ENCODE peak calls at places on chromosomes 5 and 9, in six cellular contexts. V is heart right ventricle, H is IMR-90, Z is tibial artery, Y is A673, A is coronary artery. O is an unnamed sample.

GRCh38 chr5:72510610-72511121 is 3.5 kb upstream of the ZNF366 start:
- DNase-seq in V (peak; percentile 23), H (peak; percentile 86), Z (peak; percentile 42), Y (no peak), A (no peak), O (no peak)

GRCh38 chr5:95878417-95879323 is 56.1 kb upstream of the GLRX start:
- DNase-seq in V (no peak), H (no peak), Z (no peak), Y (no peak), A (no peak), O (no peak)

GRCh38 chr5:139636975-139637408 is 11.2 kb upstream of the CXXC5 start:
- DNase-seq in V (no peak), H (peak; percentile 51), Z (no peak), Y (no peak), A (no peak), O (no peak)

GRCh38 chr5:107577551-107577950 is 93.2 kb downstream of the EFNA5 start:
- DNase-seq in V (no peak), H (no peak), Z (no peak), Y (no peak), A (no peak), O (peak; percentile 56)

GRCh38 chr9:128128836-128129590 is 1.5 kb upstream of the PTGES2 start:
- DNase-seq in V (peak; percentile 30), H (no peak), Z (no peak), Y (no peak), A (no peak), O (no peak)

GRCh38 chr9:98807811-98808195 is 333 bp downstream of the GALNT12 start:
- DNase-seq in V (no peak), H (no peak), Z (no peak), Y (no peak), A (no peak), O (no peak)

GRCh38 chr5:172795401-172795977 is 24.5 kb upstream of the DUSP1 start:
- DNase-seq in V (peak; percentile 93), H (peak; percentile 99), Z (peak; percentile 97), Y (no peak), A (peak; percentile 100), O (peak; percentile 69)

GRCh38 chr5:57298295-57298984 is 124.6 kb downstream of the GPBP1 start:
- DNase-seq in V (peak; percentile 41), H (peak; percentile 84), Z (peak; percentile 75), Y (peak; percentile 84), A (peak; percentile 79), O (peak; percentile 81)

GRCh38 chr5:114055810-114056476 is 305.9 kb upstream of the KCNN2 start:
- DNase-seq in V (peak; percentile 48), H (peak; percentile 1), Z (no peak), Y (no peak), A (no peak), O (peak; percentile 9)

GRCh38 chr9:16039988-16040761 is 487.3 kb downstream of the CCDC171 start:
- DNase-seq in V (no peak), H (peak; percentile 81), Z (no peak), Y (no peak), A (no peak), O (no peak)

GRCh38 chr5:102807878-102808502 is 52.9 kb downstream of the PAM start:
- DNase-seq in V (no peak), H (peak; percentile 79), Z (no peak), Y (peak; percentile 95), A (no peak), O (peak; percentile 53)

GRCh38 chr9:134339183-134339806 is 13.0 kb downstream of the RXRA start:
- DNase-seq in V (no peak), H (peak; percentile 59), Z (no peak), Y (no peak), A (no peak), O (no peak)

GRCh38 chr5:78339591-78340450 is 20.6 kb upstream of the SCAMP1 start:
- DNase-seq in V (no peak), H (no peak), Z (no peak), Y (no peak), A (no peak), O (no peak)

GRCh38 chr5:89878140-89878570 is 531.4 kb downstream of the CETN3 start:
- DNase-seq in V (no peak), H (peak; percentile 54), Z (no peak), Y (peak; percentile 80), A (no peak), O (peak; percentile 48)

GRCh38 chr5:139708434-139708849 is 60.3 kb downstream of the CXXC5 start:
- DNase-seq in V (no peak), H (no peak), Z (no peak), Y (no peak), A (no peak), O (no peak)

GRCh38 chr9:91178281-91179236 is 183.2 kb downstream of the AUH start:
- DNase-seq in V (no peak), H (no peak), Z (no peak), Y (no peak), A (peak; percentile 62), O (no peak)

GRCh38 chr5:139456776-139457175 is 5.8 kb downstream of the ECSCR start:
- DNase-seq in V (no peak), H (no peak), Z (no peak), Y (no peak), A (no peak), O (no peak)

GRCh38 chr9:70924380-70924779 is 197.0 kb downstream of the TRPM3 start:
- DNase-seq in V (no peak), H (peak; percentile 65), Z (no peak), Y (no peak), A (no peak), O (no peak)

GRCh38 chr9:114910541-114910940 is 19.9 kb downstream of the TNFSF8 start:
- DNase-seq in V (no peak), H (no peak), Z (no peak), Y (no peak), A (no peak), O (peak; percentile 64)

GRCh38 chr9:4318741-4319140 is 18.9 kb upstream of the GLIS3 start:
- DNase-seq in V (no peak), H (no peak), Z (no peak), Y (peak; percentile 58), A (no peak), O (no peak)

GRCh38 chr5:150511641-150512367 is 3.9 kb downstream of the NDST1 start:
- DNase-seq in V (no peak), H (peak; percentile 80), Z (no peak), Y (peak; percentile 83), A (no peak), O (peak; percentile 82)
- H3K4me3 ChIP-seq in V (no peak overlapping the region), H (no peak overlapping the region), Z (no peak overlapping the region), Y (no peak overlapping the region), A (peak overlapping the region; percentile 25), O (no peak overlapping the region)

GRCh38 chr9:101487443-101487855 is 46.2 kb upstream of the RNF20 start:
- DNase-seq in V (no peak), H (no peak), Z (no peak), Y (no peak), A (no peak), O (no peak)
- H3K27ac ChIP-seq in V (peak overlapping the region; percentile 87), H (no peak overlapping the region), Z (peak overlapping the region; percentile 93), Y (no peak overlapping the region), A (peak overlapping the region; percentile 86), O (peak overlapping the region; percentile 79)

DNA sequence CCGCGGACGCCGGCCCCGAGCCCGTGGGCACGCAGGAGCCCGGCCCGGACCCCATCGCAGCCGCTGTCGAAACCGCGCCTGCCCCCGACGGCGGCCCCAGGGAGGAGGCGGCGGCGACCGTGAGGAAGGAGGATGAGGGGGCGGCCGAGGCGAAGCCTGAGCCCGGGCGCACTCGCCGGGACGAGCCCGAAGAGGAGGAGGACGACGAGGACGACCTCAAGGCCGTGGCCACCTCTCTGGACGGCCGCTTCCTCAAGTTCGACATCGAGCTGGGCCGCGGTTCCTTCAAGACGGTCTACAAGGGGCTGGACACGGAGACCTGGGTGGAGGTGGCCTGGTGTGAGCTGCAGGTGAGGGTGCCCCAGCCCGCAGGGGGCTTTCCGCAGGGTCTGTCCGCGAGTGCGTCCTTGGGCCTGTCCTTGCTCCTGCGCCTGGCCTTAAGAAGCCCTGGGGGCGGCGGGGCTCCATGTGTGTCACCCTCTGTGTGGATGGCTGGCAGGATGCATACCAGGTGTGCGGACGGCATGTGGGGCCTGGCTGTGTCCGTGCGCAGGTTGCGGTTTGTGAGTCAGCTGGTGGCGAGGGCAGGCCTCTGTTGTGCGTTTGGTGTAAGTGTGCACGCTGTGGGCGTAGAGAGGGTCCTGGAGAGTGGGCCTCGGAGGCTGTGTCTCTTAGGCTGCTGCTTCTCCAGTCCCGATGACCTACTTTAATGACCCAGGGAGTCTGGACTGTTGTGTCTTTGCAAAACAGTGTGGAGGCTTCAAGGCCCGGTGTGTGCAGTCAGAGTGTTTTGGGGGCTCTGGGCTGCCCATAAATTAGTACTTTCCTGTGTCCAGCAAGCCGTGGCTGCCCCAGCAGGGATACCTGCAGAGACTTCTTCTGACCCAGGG is 1.6 kb downstream of the WNK2 start:
- DNase-seq in V (peak; percentile 22), H (no peak), Z (no peak), Y (no peak), A (no peak), O (no peak)
- H3K4me3 ChIP-seq in V (peak overlapping the region; percentile 75), H (no peak overlapping the region), Z (peak overlapping the region; percentile 48), Y (no peak overlapping the region), A (peak overlapping the region; percentile 76), O (no peak overlapping the region)

GRCh38 chr5:179804599-179804947 is 2.1 kb downstream of the MGAT4B start:
- DNase-seq in V (no peak), H (no peak), Z (no peak), Y (no peak), A (no peak), O (no peak)
- H3K27ac ChIP-seq in V (no peak overlapping the region), H (no peak overlapping the region), Z (peak overlapping the region; percentile 96), Y (no peak overlapping the region), A (no peak overlapping the region), O (no peak overlapping the region)

GRCh38 chr5:67166886-67167285 is 29.7 kb downstream of the CD180 start:
- DNase-seq in V (no peak), H (no peak), Z (no peak), Y (no peak), A (no peak), O (no peak)
- H3K4me3 ChIP-seq in V (no peak overlapping the region), H (no peak overlapping the region), Z (peak overlapping the region; percentile 42), Y (no peak overlapping the region), A (peak overlapping the region; percentile 65), O (no peak overlapping the region)